ENCODE peak calls at places on chromosomes 7 and 10, in six cellular contexts. B is NCI-H2107; W is activated naive CD8-positive, alpha-beta T cell treated with anti-CD3 and anti-CD28 coated beads for 36 hours; T is hippocampal formation; X is sciatic nerve; V is choroid plexus epithelial cell. E is an unnamed sample.

GRCh38 chr10:123573236-123574147 is 92.7 kb upstream of the GPR26 start:
- DNase-seq in B (peak; percentile 2), W (peak; percentile 26), T (no peak), X (no peak), V (peak; percentile 7), E (peak; percentile 30)

GRCh38 chr10:133388973-133389818 is 4.8 kb upstream of the MTG1 start:
- DNase-seq in B (no peak), W (no peak), T (no peak), X (peak; percentile 61), V (no peak), E (peak; percentile 89)

GRCh38 chr7:109529712-109530111 is 960.0 kb downstream of the DNAJB9 start:
- DNase-seq in B (no peak), W (no peak), T (no peak), X (no peak), V (no peak), E (no peak)

GRCh38 chr7:95396136-95397032 is at the start of gene PON3:
- DNase-seq in B (no peak), W (peak; percentile 51), T (no peak), X (no peak), V (no peak), E (peak; percentile 57)

GRCh38 chr10:86023931-86024554 is 342.6 kb downstream of the GRID1 start:
- DNase-seq in B (no peak), W (no peak), T (no peak), X (no peak), V (no peak), E (no peak)

GRCh38 chr10:89975716-89976243 is 274.4 kb downstream of the KIF20B start:
- DNase-seq in B (no peak), W (no peak), T (no peak), X (no peak), V (no peak), E (no peak)

GRCh38 chr7:158849553-158850389 is 6.6 kb upstream of the DYNC2I1 start:
- DNase-seq in B (no peak), W (no peak), T (no peak), X (no peak), V (no peak), E (no peak)

GRCh38 chr7:39084344-39084743 is 106.6 kb downstream of the POU6F2 start:
- DNase-seq in B (no peak), W (no peak), T (no peak), X (no peak), V (no peak), E (no peak)

GRCh38 chr10:70784476-70784875 is 701 bp downstream of the TBATA start:
- DNase-seq in B (no peak), W (no peak), T (no peak), X (no peak), V (peak; percentile 30), E (no peak)

GRCh38 chr7:26555971-26556830 is 264.5 kb downstream of the SNX10 start:
- DNase-seq in B (peak; percentile 23), W (no peak), T (no peak), X (no peak), V (no peak), E (no peak)

GRCh38 chr10:16967866-16968721 is 150.9 kb upstream of the RSU1 start:
- DNase-seq in B (no peak), W (no peak), T (no peak), X (no peak), V (peak; percentile 96), E (no peak)

GRCh38 chr10:75049316-75050285 is 61.9 kb upstream of the SAMD8 start:
- DNase-seq in B (no peak), W (no peak), T (no peak), X (no peak), V (no peak), E (no peak)

GRCh38 chr10:62037166-62037831 is 135.8 kb downstream of the ARID5B start:
- DNase-seq in B (no peak), W (no peak), T (no peak), X (no peak), V (peak; percentile 88), E (no peak)

GRCh38 chr10:103569877-103570276 is 76.4 kb downstream of the NEURL1 start:
- DNase-seq in B (no peak), W (no peak), T (no peak), X (no peak), V (no peak), E (no peak)

GRCh38 chr10:14534152-14534551 is 203.4 kb upstream of the FRMD4A start:
- DNase-seq in B (no peak), W (no peak), T (no peak), X (no peak), V (no peak), E (no peak)

GRCh38 chr10:5508161-5508604 is 8.8 kb upstream of the CALML5 start:
- DNase-seq in B (no peak), W (no peak), T (no peak), X (peak; percentile 34), V (no peak), E (no peak)

GRCh38 chr10:35341521-35341920 is 5.2 kb downstream of the CCNY start:
- DNase-seq in B (no peak), W (no peak), T (no peak), X (no peak), V (no peak), E (peak; percentile 50)

GRCh38 chr7:134865001-134865845 is 85.8 kb downstream of the CALD1 start:
- DNase-seq in B (no peak), W (peak; percentile 45), T (no peak), X (no peak), V (peak; percentile 69), E (no peak)

GRCh38 chr7:30596043-30596641 is 1.5 kb downstream of the GARS1 start:
- DNase-seq in B (no peak), W (no peak), T (no peak), X (no peak), V (peak; percentile 59), E (no peak)

GRCh38 chr7:98107313-98107691 is 640 bp downstream of the LMTK2 start:
- DNase-seq in B (no peak), W (peak; percentile 28), T (no peak), X (no peak), V (peak; percentile 29), E (no peak)